ENCODE peak calls at places on chromosomes 16 and 17, in nine cellular contexts. F is activated CD8-positive, alpha-beta T cell treated with anti-CD3 and anti-CD28 coated beads, Interleukin-2, amount 10 ng/mL, durations not matched to agents 7 days and 5 days; N is prostate gland; Z is CD8-positive, alpha-beta T cell; I is NCI-H1092; U is GM10248; O is effector CD8-positive, alpha-beta T cell; A is posterior vena cava; K is SW480. Y is an unnamed sample.

GRCh38 chr17:8785547-8786412 is 13.4 kb downstream of the MFSD6L start:
- DNase-seq in F (peak; percentile 71), N (peak; percentile 67), Z (peak; percentile 70), I (peak; percentile 6), U (peak; percentile 72), O (peak; percentile 55), A (peak; percentile 95), K (peak; percentile 66), Y (peak; percentile 69)

GRCh38 chr17:80219777-80220708 is at the start of the genes SGSH and SLC26A11:
- DNase-seq in F (peak; percentile 52), N (peak; percentile 79), Z (peak; percentile 63), I (peak; percentile 47), U (peak; percentile 87), O (peak; percentile 35), A (peak; percentile 93), K (peak; percentile 39), Y (peak; percentile 94)

GRCh38 chr16:81616321-81617020 is 162.6 kb upstream of the PLCG2 start:
- DNase-seq in F (peak; percentile 85), N (peak; percentile 71), Z (peak; percentile 79), I (no peak), U (peak; percentile 80), O (peak; percentile 15), A (no peak), K (no peak), Y (peak; percentile 76)

GRCh38 chr17:37187262-37187661 is 188.5 kb upstream of the C17orf78 start:
- DNase-seq in F (no peak), N (no peak), Z (no peak), I (no peak), U (no peak), O (no peak), A (no peak), K (no peak), Y (no peak)

GRCh38 chr17:41308918-41309359 is at the start of gene KRTAP16-1:
- DNase-seq in F (peak; percentile 54), N (no peak), Z (peak; percentile 64), I (no peak), U (no peak), O (no peak), A (no peak), K (no peak), Y (no peak)

GRCh38 chr17:78276499-78276898 is 45.1 kb downstream of the TMEM235 start:
- DNase-seq in F (no peak), N (no peak), Z (no peak), I (no peak), U (no peak), O (no peak), A (no peak), K (no peak), Y (peak; percentile 45)

GRCh38 chr16:68760671-68761275 is 23.7 kb downstream of the CDH1 start:
- DNase-seq in F (no peak), N (no peak), Z (no peak), I (no peak), U (peak; percentile 74), O (no peak), A (no peak), K (peak; percentile 91), Y (peak; percentile 66)

GRCh38 chr16:69618307-69618706 is 52.5 kb downstream of the NFAT5 start:
- DNase-seq in F (no peak), N (no peak), Z (no peak), I (no peak), U (no peak), O (no peak), A (no peak), K (no peak), Y (no peak)

GRCh38 chr17:40315678-40316570 is 6.9 kb downstream of the RARA start:
- DNase-seq in F (peak; percentile 39), N (no peak), Z (no peak), I (no peak), U (no peak), O (no peak), A (no peak), K (peak; percentile 51), Y (peak; percentile 4)